ENCODE peak calls at places on chromosome 11, in nine cellular contexts. M is HEK293T, W is AG04450, E is NCI-H345, C is NCI-H748 treated with DMSO at 0.1 percent for 48 hours, K is PC-3, D is lower lobe of right lung, L is posterior cingulate gyrus, A is choroid plexus epithelial cell. P is an unnamed sample.

GRCh38 chr11:100340416-100341323 is 346.4 kb upstream of the ARHGAP42 start:
- DNase-seq in M (no peak), W (no peak), E (peak), C (no peak), K (no peak), D (no peak), L (no peak), A (peak), P (no peak)

GRCh38 chr11:17019231-17019630 is 5.0 kb upstream of the PLEKHA7 start:
- DNase-seq in M (no peak), W (no peak), E (no peak), C (peak), K (no peak), D (no peak), L (no peak), A (no peak), P (no peak)

GRCh38 chr11:118128310-118128709 is 24.3 kb downstream of the SCN4B start:
- DNase-seq in M (no peak), W (no peak), E (no peak), C (no peak), K (no peak), D (no peak), L (no peak), A (no peak), P (no peak)

GRCh38 chr11:76205252-76206076 is 838 bp downstream of the WNT11 start:
- DNase-seq in M (no peak), W (no peak), E (no peak), C (no peak), K (no peak), D (no peak), L (no peak), A (no peak), P (no peak)

GRCh38 chr11:36449566-36450390 is 60.3 kb downstream of the TRAF6 start:
- DNase-seq in M (no peak), W (no peak), E (no peak), C (no peak), K (no peak), D (no peak), L (no peak), A (no peak), P (no peak)

GRCh38 chr11:113104390-113105251 is 143.4 kb downstream of the NCAM1 start:
- DNase-seq in M (no peak), W (no peak), E (no peak), C (no peak), K (no peak), D (no peak), L (no peak), A (no peak), P (no peak)

GRCh38 chr11:45761659-45762058 is 43.3 kb upstream of the SLC35C1 start:
- DNase-seq in M (no peak), W (no peak), E (no peak), C (no peak), K (no peak), D (no peak), L (no peak), A (no peak), P (no peak)

GRCh38 chr11:28133146-28133545 is 25.0 kb downstream of the METTL15 start:
- DNase-seq in M (no peak), W (no peak), E (no peak), C (no peak), K (no peak), D (no peak), L (no peak), A (peak), P (no peak)

GRCh38 chr11:122050021-122050710 is 65.8 kb downstream of the BLID start:
- DNase-seq in M (no peak), W (no peak), E (no peak), C (no peak), K (no peak), D (no peak), L (no peak), A (no peak), P (no peak)

P was measured in WERI-Rb-1.